ENCODE peak calls at places on chromosome 3, in seven cellular contexts. One of them, this sample, is unnamed.

GRCh38 chr3:59001675-59002074 is 48.1 kb downstream of the CFAP20DC start:
- DNase-seq in NCI-H2081 treated with DMSO at 0.1 percent for 48 hours: no peak
- DNase-seq in bronchial epithelial cell: no peak
- DNase-seq in cardiac fibroblast: no peak
- DNase-seq in RWPE1: no peak
- DNase-seq in fibroblast of pulmonary artery: no peak
- DNase-seq in NCI-H1436: no peak
- DNase-seq in this sample: no peak

GRCh38 chr3:141904203-141904602 is 27.8 kb downstream of the ATP1B3 start:
- DNase-seq in bronchial epithelial cell: no peak
- DNase-seq in NCI-H1436: no peak
- DNase-seq in RWPE1: no peak
- DNase-seq in fibroblast of pulmonary artery: no peak
- DNase-seq in cardiac fibroblast: no peak
- DNase-seq in NCI-H2081 treated with DMSO at 0.1 percent for 48 hours: no peak
- DNase-seq in this sample: no peak

GRCh38 chr3:171712168-171712938 is 97.9 kb downstream of the PLD1 start:
- DNase-seq in cardiac fibroblast: peak
- DNase-seq in bronchial epithelial cell: peak
- DNase-seq in fibroblast of pulmonary artery: peak
- DNase-seq in NCI-H2081 treated with DMSO at 0.1 percent for 48 hours: no peak
- DNase-seq in NCI-H1436: no peak
- DNase-seq in RWPE1: no peak
- DNase-seq in this sample: peak

GRCh38 chr3:119810018-119810435 is 28.1 kb downstream of the NR1I2 start:
- DNase-seq in NCI-H1436: peak
- DNase-seq in bronchial epithelial cell: peak
- DNase-seq in NCI-H2081 treated with DMSO at 0.1 percent for 48 hours: no peak
- DNase-seq in fibroblast of pulmonary artery: peak
- DNase-seq in cardiac fibroblast: peak
- DNase-seq in RWPE1: no peak
- DNase-seq in this sample: peak

GRCh38 chr3:135310317-135310716 is 515.3 kb downstream of the EPHB1 start:
- DNase-seq in bronchial epithelial cell: no peak
- DNase-seq in cardiac fibroblast: no peak
- DNase-seq in RWPE1: no peak
- DNase-seq in fibroblast of pulmonary artery: no peak
- DNase-seq in NCI-H2081 treated with DMSO at 0.1 percent for 48 hours: no peak
- DNase-seq in NCI-H1436: peak
- DNase-seq in this sample: no peak

GRCh38 chr3:143769663-143770062 is 78.6 kb downstream of the SLC9A9 start:
- DNase-seq in NCI-H2081 treated with DMSO at 0.1 percent for 48 hours: no peak
- DNase-seq in fibroblast of pulmonary artery: peak
- DNase-seq in bronchial epithelial cell: no peak
- DNase-seq in RWPE1: no peak
- DNase-seq in NCI-H1436: peak
- DNase-seq in cardiac fibroblast: peak
- DNase-seq in this sample: no peak

GRCh38 chr3:81419196-81419595 is 342.2 kb downstream of the GBE1 start:
- DNase-seq in RWPE1: peak
- DNase-seq in NCI-H1436: no peak
- DNase-seq in cardiac fibroblast: peak
- DNase-seq in bronchial epithelial cell: peak
- DNase-seq in NCI-H2081 treated with DMSO at 0.1 percent for 48 hours: no peak
- DNase-seq in fibroblast of pulmonary artery: peak
- DNase-seq in this sample: no peak

GRCh38 chr3:98556164-98557130 is 24.7 kb downstream of the GPR15 start:
- DNase-seq in bronchial epithelial cell: no peak
- DNase-seq in NCI-H1436: no peak
- DNase-seq in fibroblast of pulmonary artery: no peak
- DNase-seq in RWPE1: no peak
- DNase-seq in cardiac fibroblast: no peak
- DNase-seq in NCI-H2081 treated with DMSO at 0.1 percent for 48 hours: no peak
- DNase-seq in this sample: no peak

GRCh38 chr3:32203854-32204253 is 34.6 kb upstream of the CMTM8 start:
- DNase-seq in RWPE1: peak
- DNase-seq in NCI-H2081 treated with DMSO at 0.1 percent for 48 hours: no peak
- DNase-seq in bronchial epithelial cell: peak
- DNase-seq in cardiac fibroblast: peak
- DNase-seq in NCI-H1436: no peak
- DNase-seq in fibroblast of pulmonary artery: peak
- DNase-seq in this sample: peak

GRCh38 chr3:58217209-58217811 is 6.5 kb upstream of the DNASE1L3 start:
- DNase-seq in NCI-H2081 treated with DMSO at 0.1 percent for 48 hours: peak
- DNase-seq in fibroblast of pulmonary artery: peak
- DNase-seq in RWPE1: peak
- DNase-seq in bronchial epithelial cell: peak
- DNase-seq in NCI-H1436: peak
- DNase-seq in cardiac fibroblast: peak
- DNase-seq in this sample: peak

GRCh38 chr3:13574083-13574797 is 25.3 kb downstream of the FBLN2 start:
- DNase-seq in RWPE1: no peak
- DNase-seq in NCI-H2081 treated with DMSO at 0.1 percent for 48 hours: no peak
- DNase-seq in fibroblast of pulmonary artery: no peak
- DNase-seq in cardiac fibroblast: no peak
- DNase-seq in NCI-H1436: no peak
- DNase-seq in bronchial epithelial cell: no peak
- DNase-seq in this sample: no peak

GRCh38 chr3:69200384-69201068 is 78.1 kb upstream of the LMOD3 start:
- DNase-seq in bronchial epithelial cell: peak
- DNase-seq in cardiac fibroblast: peak
- DNase-seq in RWPE1: peak
- DNase-seq in NCI-H2081 treated with DMSO at 0.1 percent for 48 hours: no peak
- DNase-seq in fibroblast of pulmonary artery: peak
- DNase-seq in NCI-H1436: no peak
- DNase-seq in this sample: peak

GRCh38 chr3:128787256-128788253 is 61.6 kb downstream of the RAB7A start:
- DNase-seq in cardiac fibroblast: peak
- DNase-seq in bronchial epithelial cell: peak
- DNase-seq in RWPE1: peak
- DNase-seq in fibroblast of pulmonary artery: peak
- DNase-seq in NCI-H1436: no peak
- DNase-seq in NCI-H2081 treated with DMSO at 0.1 percent for 48 hours: no peak
- DNase-seq in this sample: peak

This sample was measured in foreskin keratinocyte.